ENCODE peak calls at places on chromosome 19, in four cellular contexts. U is cardiac fibroblast, C is heart right ventricle, A is pancreas. F is an unnamed sample.

GRCh38 chr19:19361075-19361594 is 40.5 kb downstream of the MAU2 start:
- DNase-seq in A (peak; percentile 56), U (peak; percentile 95), C (peak; percentile 68), F (peak; percentile 50)

GRCh38 chr19:45475537-45476348 is 7.9 kb downstream of the FOSB start:
- DNase-seq in C (no peak), A (no peak), U (no peak), F (no peak)

GRCh38 chr19:2462635-2463421 is 6.1 kb upstream of the LMNB2 start:
- DNase-seq in C (peak; percentile 87), A (peak; percentile 79), U (peak; percentile 96), F (peak; percentile 96)

GRCh38 chr19:10769533-10770491 is 51.9 kb downstream of the DNM2 start:
- DNase-seq in C (peak; percentile 66), U (peak; percentile 42), A (peak; percentile 72), F (no peak)

GRCh38 chr19:55958356-55958755 is 10.7 kb downstream of the NLRP8 start:
- DNase-seq in U (no peak), A (no peak), C (no peak), F (no peak)

GRCh38 chr19:42480335-42481095 is 37.8 kb upstream of the CXCL17 start:
- DNase-seq in C (no peak), A (peak; percentile 38), U (peak; percentile 59), F (no peak)

GRCh38 chr19:41753936-41754529 is 1.3 kb upstream of the CEACAM6 start:
- DNase-seq in U (peak; percentile 48), C (peak; percentile 12), A (peak; percentile 40), F (no peak)

GRCh38 chr19:28168557-28168956 is 1044.4 kb downstream of the UQCRFS1 start:
- DNase-seq in U (no peak), C (no peak), A (no peak), F (no peak)

GRCh38 chr19:2221918-2222317 is 14.2 kb downstream of the PLEKHJ1 start:
- DNase-seq in U (no peak), A (no peak), C (no peak), F (no peak)

GRCh38 chr19:19626516-19627441 is 1.2 kb downstream of the LPAR2 start:
- DNase-seq in A (no peak), U (no peak), C (no peak), F (no peak)

GRCh38 chr19:3849092-3849491 is 19.7 kb downstream of the ZFR2 start:
- DNase-seq in C (no peak), U (peak; percentile 32), A (no peak), F (no peak)

GRCh38 chr19:33428627-33429013 is 55.1 kb downstream of the CEBPG start:
- DNase-seq in U (no peak), C (no peak), A (no peak), F (no peak)

GRCh38 chr19:49512970-49513745 is 697 bp downstream of the FCGRT start:
- DNase-seq in C (peak; percentile 70), A (no peak), U (no peak), F (no peak)

GRCh38 chr19:33702606-33703437 is 81.1 kb downstream of the CHST8 start:
- DNase-seq in C (no peak), A (no peak), U (no peak), F (no peak)

GRCh38 chr19:29532956-29533355 is 7.2 kb downstream of the VSTM2B start:
- DNase-seq in C (no peak), U (no peak), A (no peak), F (no peak)

GRCh38 chr19:48613024-48613851 is 1.6 kb downstream of the FAM83E start:
- DNase-seq in C (no peak), U (no peak), A (no peak), F (no peak)

GRCh38 chr19:35006999-35007365 is 6.9 kb downstream of the GRAMD1A start:
- DNase-seq in A (no peak), U (no peak), C (no peak), F (no peak)

GRCh38 chr19:40278361-40279045 is 6.6 kb downstream of the AKT2 start:
- DNase-seq in U (no peak), A (no peak), C (no peak), F (no peak)

GRCh38 chr19:39303373-39304184 is 7.4 kb downstream of the IFNL1 start:
- DNase-seq in U (no peak), C (no peak), A (no peak), F (no peak)

GRCh38 chr19:31586282-31586681 is 237.0 kb upstream of the TSHZ3 start:
- DNase-seq in C (no peak), U (no peak), A (no peak), F (no peak)

GRCh38 chr19:6773323-6773931 is 919 bp downstream of the VAV1 start:
- DNase-seq in C (peak; percentile 38), A (no peak), U (no peak), F (no peak)

GRCh38 chr19:33297401-33298145 is 4.8 kb downstream of the CEBPA start:
- DNase-seq in U (no peak), A (no peak), C (no peak), F (no peak)

GRCh38 chr19:29308977-29309520 is 96.1 kb upstream of the UQCRFS1 start:
- DNase-seq in U (no peak), C (no peak), A (no peak), F (no peak)

GRCh38 chr19:53880716-53881481 is 1.1 kb upstream of the PRKCG start:
- DNase-seq in A (no peak), C (no peak), U (no peak), F (no peak)

GRCh38 chr19:6068711-6069110 is 41.6 kb downstream of the RFX2 start:
- DNase-seq in A (no peak), U (no peak), C (no peak), F (no peak)

GRCh38 chr19:38469151-38469550 is 35.7 kb downstream of the RYR1 start:
- DNase-seq in A (no peak), U (no peak), C (no peak), F (no peak)

DNA sequence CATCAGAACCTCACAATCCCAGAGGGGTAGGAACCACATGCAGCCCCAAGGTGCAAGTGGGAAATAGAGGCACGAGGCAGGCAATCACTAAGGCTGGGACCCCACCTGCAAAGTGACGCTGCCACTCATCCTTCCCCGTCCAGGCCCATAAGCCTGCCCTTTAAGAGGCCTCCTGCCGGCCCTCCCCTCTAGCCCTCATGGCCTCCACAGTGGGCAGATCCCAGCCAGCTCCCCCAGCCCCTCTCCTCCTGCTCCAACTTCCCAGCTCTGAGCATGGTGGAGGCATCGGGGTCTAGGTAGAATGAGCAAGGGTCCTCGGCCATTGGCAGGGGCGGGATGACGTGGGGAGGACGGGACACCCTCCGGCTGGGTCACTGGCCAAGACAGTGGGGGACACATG is 2.7 kb downstream of the ZSCAN18 start:
- DNase-seq in C (no peak), U (no peak), A (no peak), F (no peak)
- TF ChIP-seq CTCF in C (no peak), U (no peak), A (no peak), F (no peak)

GRCh38 chr19:17953869-17954268 is 13.0 kb upstream of the KCNN1 start:
- DNase-seq in U (no peak), A (no peak), C (no peak), F (no peak)
- H3K4me3 ChIP-seq in U (no peak overlapping the region), A (no peak overlapping the region), C (no peak overlapping the region), F (no peak overlapping the region)

GRCh38 chr19:51019544-51019925 is at the start of gene KLK10:
- DNase-seq in C (no peak), A (no peak), U (no peak), F (no peak)

GRCh38 chr19:51018745-51019543 is 565 bp downstream of the KLK10 start:
- DNase-seq in C (peak; percentile 39), A (no peak), U (no peak), F (no peak)

GRCh38 chr19:51014242-51014641 is 5.3 kb downstream of the KLK10 start:
- DNase-seq in C (no peak), A (no peak), U (no peak), F (no peak)

GRCh38 chr19:51015691-51016267 is 3.7 kb downstream of the KLK10 start:
- DNase-seq in C (no peak), A (no peak), U (no peak), F (no peak)

DNA sequence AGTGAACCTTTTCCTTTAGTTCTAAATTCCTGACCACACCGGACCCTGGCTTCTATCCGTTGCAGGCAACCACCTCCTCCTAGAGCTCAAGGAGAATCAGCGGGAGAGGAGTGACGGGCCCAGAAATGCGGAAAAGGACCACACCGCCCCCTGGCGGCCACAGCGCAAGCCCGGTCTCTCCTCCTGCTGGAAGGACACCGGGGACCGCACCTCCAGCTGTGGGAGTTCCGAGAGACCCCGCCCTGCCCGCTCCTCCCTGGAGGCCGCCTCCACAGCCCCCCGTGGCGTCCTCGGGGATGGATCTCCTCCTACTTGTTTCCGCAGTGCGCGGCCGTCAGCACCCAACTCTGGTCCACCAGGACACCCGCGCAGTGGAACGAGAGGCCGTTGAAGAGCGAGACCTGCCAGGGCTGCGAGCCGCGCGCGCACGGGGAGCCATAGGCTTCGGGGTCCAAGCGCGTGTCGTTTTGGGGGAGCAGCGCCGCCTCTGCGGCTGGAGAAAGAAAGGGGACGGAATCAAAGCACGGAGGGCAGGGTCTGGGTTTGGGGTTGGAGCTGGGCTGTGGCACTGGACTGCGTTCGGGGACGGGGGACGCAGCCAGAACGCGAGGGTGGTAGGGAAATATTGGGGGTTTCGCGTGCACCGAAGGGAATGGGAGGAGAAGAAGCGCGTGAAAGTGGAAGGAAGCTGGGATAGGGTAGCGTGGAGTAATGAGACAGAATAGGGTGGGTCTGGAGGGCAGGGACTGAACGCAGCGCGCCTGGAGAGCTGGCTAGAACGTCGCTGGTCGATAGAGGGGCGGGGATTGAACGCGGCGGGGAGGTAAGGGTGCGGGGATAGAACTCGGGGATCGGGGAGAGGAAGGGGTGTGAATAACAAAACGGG is 2.5 kb downstream of the KLK10 start:
- DNase-seq in U (peak; percentile 49), A (peak; percentile 44), C (peak; percentile 68), F (no peak)
- TF ChIP-seq CTCF in U (peak; percentile 66), A (peak; percentile 64), C (peak; percentile 71), F (peak; percentile 84)

GRCh38 chr19:22331521-22331920 is 45.3 kb downstream of the ZNF729 start:
- DNase-seq in A (no peak), C (no peak), U (no peak), F (no peak)
- H3K4me3 ChIP-seq in A (no peak overlapping the region), C (no peak overlapping the region), U (no peak overlapping the region), F (no peak overlapping the region)

GRCh38 chr19:8215783-8216182 is 6.6 kb downstream of the CERS4 start:
- DNase-seq in U (no peak), C (no peak), A (no peak), F (no peak)
- TF ChIP-seq CTCF in U (no peak), C (no peak), A (no peak), F (no peak)